ENCODE peak calls at places on chromosomes 2 and 18, in six cellular contexts. V is endothelial cell, Z is SW480, J is GM06990, M is neural progenitor cell, O is NAMALWA. S is an unnamed sample.

GRCh38 chr2:9380702-9381628 is 42.4 kb downstream of the ITGB1BP1 start:
- DNase-seq in V (no peak), Z (no peak), J (no peak), M (no peak), O (no peak), S (peak)

GRCh38 chr2:150167711-150168110 is 319.8 kb downstream of the RND3 start:
- DNase-seq in V (no peak), Z (peak), J (peak), M (no peak), O (no peak), S (no peak)

GRCh38 chr18:56803076-56803475 is 151.9 kb downstream of the WDR7 start:
- DNase-seq in V (no peak), Z (no peak), J (no peak), M (no peak), O (no peak), S (no peak)

GRCh38 chr2:110961024-110961423 is 159.7 kb upstream of the BCL2L11 start:
- DNase-seq in V (no peak), Z (no peak), J (no peak), M (no peak), O (no peak), S (no peak)

GRCh38 chr2:225010804-225011203 is 31.5 kb downstream of the DOCK10 start:
- DNase-seq in V (no peak), Z (no peak), J (no peak), M (no peak), O (no peak), S (peak)

GRCh38 chr2:85767803-85768665 is 14.2 kb downstream of the ATOH8 start:
- DNase-seq in V (no peak), Z (no peak), J (no peak), M (no peak), O (no peak), S (no peak)

GRCh38 chr2:129006135-129006885 is 687.6 kb upstream of the HS6ST1 start:
- DNase-seq in V (no peak), Z (no peak), J (no peak), M (no peak), O (no peak), S (no peak)

GRCh38 chr2:23153484-23153883 is 231.5 kb upstream of the KLHL29 start:
- DNase-seq in V (no peak), Z (no peak), J (no peak), M (no peak), O (no peak), S (no peak)

GRCh38 chr2:141508086-141508749 is 622.6 kb downstream of the LRP1B start:
- DNase-seq in V (no peak), Z (no peak), J (no peak), M (no peak), O (no peak), S (no peak)

GRCh38 chr2:199316851-199317250 is 140.9 kb downstream of the SATB2 start:
- DNase-seq in V (no peak), Z (no peak), J (no peak), M (no peak), O (no peak), S (no peak)

GRCh38 chr18:30106356-30106755 is 936.2 kb downstream of the DSC3 start:
- DNase-seq in V (no peak), Z (no peak), J (no peak), M (no peak), O (no peak), S (peak)

GRCh38 chr18:75334869-75335268 is 92.6 kb downstream of the SMIM21 start:
- DNase-seq in V (no peak), Z (no peak), J (no peak), M (no peak), O (no peak), S (no peak)

GRCh38 chr2:3598197-3598910 is 3.4 kb downstream of the COLEC11 start:
- DNase-seq in V (no peak), Z (no peak), J (no peak), M (no peak), O (no peak), S (no peak)

GRCh38 chr2:9311488-9311887 is 104.9 kb downstream of the ASAP2 start:
- DNase-seq in V (no peak), Z (no peak), J (no peak), M (no peak), O (no peak), S (peak)

GRCh38 chr2:72859831-72860262 is 27.4 kb upstream of the SPR start:
- DNase-seq in V (peak), Z (peak), J (peak), M (peak), O (peak), S (peak)

GRCh38 chr2:172234716-172235661 is 132.3 kb upstream of the DLX2 start:
- DNase-seq in V (no peak), Z (peak), J (no peak), M (peak), O (no peak), S (no peak)

GRCh38 chr2:113179446-113180045 is 5.8 kb downstream of the PSD4 start:
- DNase-seq in V (no peak), Z (no peak), J (no peak), M (no peak), O (no peak), S (no peak)

S was measured in fibroblast of the conjunctiva.